ENCODE peak calls at places on chromosomes 16 and 17, in five cellular contexts. P, C, R, Z and H are unnamed samples. For H3K9me2, the result is how much of the 10 kb centered on the place peaks cover.

GRCh38 chr16:11094075-11094593 is 149.8 kb downstream of the CLEC16A start:
- DNase-seq in C (peak), R (no peak), P (peak), Z (no peak), H (peak)

GRCh38 chr17:16934836-16935235 is 37.1 kb downstream of the TNFRSF13B start:
- DNase-seq in C (no peak), Z (no peak), P (no peak), R (no peak), H (no peak)

GRCh38 chr17:71118039-71118438 is 948.7 kb downstream of the KCNJ2 start:
- DNase-seq in C (peak), R (peak), P (peak), Z (peak), H (no peak)

GRCh38 chr16:12455287-12455798 is 348.3 kb downstream of the CPPED1 start:
- DNase-seq in C (peak), P (peak), R (peak), Z (peak), H (peak)

GRCh38 chr17:59826741-59827453 is 65.8 kb downstream of the TUBD1 start:
- DNase-seq in R (no peak), C (no peak), Z (no peak), P (no peak), H (no peak)

GRCh38 chr17:40167685-40168261 is 9.5 kb upstream of the RAPGEFL1 start:
- DNase-seq in Z (no peak), R (no peak), P (no peak), C (no peak), H (no peak)

GRCh38 chr17:71528210-71528609 is 592.6 kb upstream of the SOX9 start:
- DNase-seq in R (no peak), C (no peak), Z (no peak), P (no peak), H (no peak)

GRCh38 chr16:24771779-24772157 is 42.3 kb downstream of the TNRC6A start:
- DNase-seq in P (peak), Z (no peak), C (no peak), R (peak), H (no peak)

GRCh38 chr16:50473375-50473945 is 74.7 kb upstream of the NKD1 start:
- DNase-seq in R (peak), Z (no peak), P (peak), C (no peak), H (no peak)

GRCh38 chr16:55052335-55053070 is 121.8 kb downstream of the IRX5 start:
- DNase-seq in C (no peak), P (no peak), R (peak), Z (no peak), H (no peak)

GRCh38 chr16:55051571-55051970 is 120.9 kb downstream of the IRX5 start:
- DNase-seq in C (no peak), R (no peak), P (no peak), Z (no peak), H (no peak)

GRCh38 chr16:55055262-55055661 is 124.6 kb downstream of the IRX5 start:
- DNase-seq in C (no peak), R (no peak), Z (no peak), P (no peak), H (no peak)

GRCh38 chr16:55056585-55057520 is 126.2 kb downstream of the IRX5 start:
- DNase-seq in R (peak), P (no peak), C (no peak), Z (peak), H (no peak)

GRCh38 chr16:55053071-55053415 is 122.4 kb downstream of the IRX5 start:
- DNase-seq in P (no peak), R (no peak), Z (no peak), C (no peak), H (no peak)
- H2AFZ ChIP-seq in P (no peak), R (no peak), Z (no peak), C (no peak), H (no peak)

DNA sequence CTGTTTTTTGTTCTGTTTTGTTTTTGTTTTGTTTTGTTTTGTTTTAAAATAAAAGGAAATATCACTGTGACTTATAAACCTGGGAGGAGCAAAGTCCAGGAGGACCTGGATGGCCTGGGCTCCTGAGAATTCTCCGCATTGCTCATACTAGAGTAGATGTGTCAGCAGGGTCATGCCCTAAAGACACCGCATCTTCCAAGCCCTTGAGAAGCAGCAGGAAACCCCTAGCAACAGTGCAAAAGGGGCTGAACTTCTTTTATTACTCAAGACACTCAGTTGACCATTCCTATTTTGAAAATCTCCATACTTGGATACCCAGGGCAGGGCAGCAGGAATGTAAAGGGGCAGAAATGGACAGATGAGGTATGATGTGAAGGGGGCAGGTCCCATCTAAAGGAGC is 51.8 kb downstream of the SYT17 start:
- DNase-seq in P (no peak), C (no peak), R (no peak), Z (no peak), H (no peak)
- H3K27ac ChIP-seq in P (no peak), C (no peak), R (no peak), Z (no peak), H (no peak)

GRCh38 chr16:14072360-14072759 is 1.2 kb downstream of the MRTFB start:
- DNase-seq in Z (no peak), C (no peak), R (no peak), P (no peak), H (no peak)
- H3K9me2 ChIP-seq in Z (under half), C (under half), R (under half), P (under half), H (under half)

DNA sequence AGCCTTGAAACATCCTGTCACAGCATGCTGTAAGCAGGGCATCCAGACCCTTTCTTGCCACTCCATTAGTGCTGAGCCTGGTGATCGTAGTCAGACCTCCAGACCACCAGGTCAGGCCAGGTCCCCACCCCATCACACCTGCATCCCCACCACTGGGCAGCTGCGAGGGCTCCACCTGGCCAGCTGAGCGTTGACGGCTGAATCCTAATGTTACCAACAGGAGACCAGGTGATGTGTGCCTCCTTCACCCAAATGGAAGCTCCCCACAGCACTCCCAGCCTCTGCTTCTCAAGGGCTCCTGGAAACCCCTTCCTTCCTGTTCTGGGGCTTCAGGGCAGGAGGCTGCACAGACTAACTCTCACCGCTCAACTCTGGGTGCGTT is 189.4 kb downstream of the C16orf95 start:
- DNase-seq in C (no peak), Z (no peak), P (no peak), R (no peak), H (no peak)
- H2AFZ ChIP-seq in C (no peak), Z (no peak), P (no peak), R (no peak), H (no peak)

GRCh38 chr17:64173646-64174045 is 43.7 kb upstream of the ERN1 start:
- DNase-seq in P (no peak), R (no peak), Z (no peak), C (no peak), H (no peak)
- H3K27ac ChIP-seq in P (no peak), R (no peak), Z (no peak), C (no peak), H (no peak)

GRCh38 chr17:65557349-65558310 is 3.8 kb downstream of the AXIN2 start:
- DNase-seq in C (peak), Z (no peak), P (no peak), R (peak), H (no peak)
- H3K9me2 ChIP-seq in C (under half), Z (under half), P (under half), R (under half), H (under half)

GRCh38 chr16:15810411-15810810 is 46.4 kb downstream of the MYH11 start:
- DNase-seq in C (no peak), P (no peak), Z (peak), R (peak), H (no peak)

GRCh38 chr16:15811416-15811777 is 45.4 kb downstream of the MYH11 start:
- DNase-seq in R (peak), C (no peak), Z (no peak), P (no peak), H (no peak)

GRCh38 chr16:15808071-15808470 is 48.8 kb downstream of the MYH11 start:
- DNase-seq in C (no peak), P (no peak), R (no peak), Z (no peak), H (no peak)

GRCh38 chr16:15810949-15811348 is 45.9 kb downstream of the MYH11 start:
- DNase-seq in R (no peak), C (no peak), P (no peak), Z (no peak), H (no peak)

DNA sequence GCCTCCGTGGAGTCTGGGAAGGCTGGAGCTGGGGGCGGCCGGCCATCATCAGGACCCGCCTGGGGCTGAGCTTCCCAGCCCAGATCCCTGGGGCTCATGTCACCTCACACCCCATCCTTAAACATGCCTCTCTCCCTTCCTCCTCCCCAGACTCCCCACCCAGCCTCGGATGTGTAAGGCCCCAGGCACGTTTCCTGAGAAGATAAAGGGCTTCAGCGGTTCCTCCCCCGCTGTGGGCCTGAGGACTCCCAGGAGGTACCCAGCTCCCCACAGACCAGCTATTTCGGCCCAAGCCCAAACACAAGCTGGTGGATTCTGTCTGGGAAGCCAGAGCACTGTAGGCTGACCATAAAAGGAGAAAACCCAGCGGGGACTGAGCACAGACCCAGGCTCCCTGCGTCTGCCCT is 49.2 kb downstream of the MYH11 start:
- DNase-seq in Z (no peak), P (no peak), C (no peak), R (no peak), H (no peak)
- H2AFZ ChIP-seq in Z (no peak), P (no peak), C (no peak), R (no peak), H (no peak)

DNA sequence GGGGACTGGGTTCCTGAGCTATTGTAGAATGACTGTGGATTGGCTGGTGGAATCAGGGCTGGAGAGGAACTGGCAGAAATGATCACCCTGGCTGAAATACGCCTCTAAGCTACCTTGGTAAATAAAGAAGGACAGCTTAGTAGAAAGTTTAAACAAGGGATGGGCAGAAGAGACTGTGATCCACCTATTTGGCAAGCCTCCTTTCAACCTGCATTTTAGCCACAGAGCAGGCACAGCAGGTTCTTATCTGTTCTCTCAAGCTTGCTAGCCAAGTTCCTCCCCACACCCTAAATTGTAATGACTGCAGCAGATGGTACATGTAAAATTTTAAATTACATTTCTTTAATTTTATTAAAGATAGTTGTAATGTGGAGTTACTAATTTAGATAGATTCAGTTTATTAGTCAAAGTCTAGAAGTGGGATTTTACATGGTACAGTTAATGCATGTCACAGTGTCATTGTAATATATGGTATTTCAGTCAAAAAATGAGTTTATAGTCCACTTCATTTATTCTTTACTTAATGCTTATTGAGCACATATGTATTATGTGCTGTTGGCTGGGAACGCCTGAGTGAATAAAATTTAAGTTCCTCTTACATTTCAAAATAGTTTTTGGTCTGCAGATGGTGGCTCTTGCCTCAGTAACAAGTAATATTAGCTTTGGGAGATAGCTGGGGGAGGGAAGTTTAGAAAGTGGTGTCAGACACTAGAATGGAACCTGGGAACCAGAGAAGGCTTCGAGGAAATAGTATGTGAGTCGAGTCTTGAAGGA is 11.2 kb downstream of the EPN2 start:
- DNase-seq in C (no peak), R (no peak), Z (no peak), P (peak), H (peak)
- H3K27ac ChIP-seq in C (no peak), R (peak), Z (peak), P (peak), H (peak)

DNA sequence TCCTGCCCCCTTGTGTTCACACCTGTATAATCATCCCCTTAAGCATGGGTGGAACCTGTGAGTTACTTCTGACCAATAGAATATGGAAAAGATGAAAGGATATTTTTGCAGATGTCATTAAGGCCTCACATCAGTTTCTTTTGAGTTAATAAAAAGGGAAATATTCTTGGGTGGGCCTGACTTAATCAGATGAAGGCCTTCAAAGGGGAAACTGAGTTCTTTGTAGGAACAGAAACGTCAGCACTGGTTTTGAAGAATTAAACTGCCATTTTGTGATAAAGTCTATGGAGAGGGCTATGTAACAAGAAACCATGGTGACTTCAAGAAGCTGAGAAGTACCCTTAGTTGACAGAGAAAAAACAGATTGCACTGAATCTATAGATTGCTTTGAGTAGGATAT is 168.7 kb upstream of the CNTNAP4 start:
- DNase-seq in P (no peak), Z (no peak), C (no peak), R (no peak), H (no peak)
- H3K9me2 ChIP-seq in P (under half), Z (under half), C (under half), R (under half), H (under half)